ENCODE peak calls at places on chromosomes 16 and 17, in eight cellular contexts. A is lung; Y is head of caudate nucleus; Z is CD8-positive, alpha-beta T cell; H is fibroblast of the aortic adventitia; T is stimulated activated CD4-positive, alpha-beta T cell treated with anti-CD3 and anti-CD28 coated beads, Interleukin-1b, Interleukin-23, amount 100 ng/mL, for 1 hour; L is activated B cell treated with CpG ODN at 0.5 μM for 24 hours; R is T follicular helper cell. J is an unnamed sample.

GRCh38 chr16:23771027-23771426 is 16.2 kb downstream of the CHP2 start:
- DNase-seq in A (no peak), H (no peak), Y (no peak), T (no peak), L (no peak), R (no peak), Z (no peak), J (no peak)

GRCh38 chr17:52648995-52649394 is 490.5 kb upstream of the CA10 start:
- DNase-seq in L (no peak), Z (no peak), Y (no peak), A (no peak), H (no peak), R (no peak), T (no peak), J (no peak)

GRCh38 chr17:49543860-49544259 is 31.8 kb upstream of the NXPH3 start:
- DNase-seq in Y (no peak), H (no peak), Z (no peak), L (no peak), R (no peak), T (no peak), A (no peak), J (no peak)

GRCh38 chr16:12617401-12617819 is 186.3 kb downstream of the CPPED1 start:
- DNase-seq in L (no peak), H (no peak), Y (no peak), T (no peak), Z (no peak), R (no peak), A (no peak), J (no peak)

GRCh38 chr17:77061711-77062110 is 79.1 kb upstream of the SEC14L1 start:
- DNase-seq in A (no peak), Z (no peak), T (no peak), H (no peak), Y (no peak), L (no peak), R (no peak), J (no peak)

GRCh38 chr17:78995022-78995760 is 14.4 kb downstream of the CANT1 start:
- DNase-seq in T (no peak), A (no peak), Z (no peak), R (no peak), Y (no peak), H (no peak), L (no peak), J (no peak)

GRCh38 chr17:70310251-70310672 is 140.9 kb downstream of the KCNJ2 start:
- DNase-seq in Y (no peak), A (no peak), H (no peak), Z (no peak), L (no peak), T (no peak), R (no peak), J (no peak)

GRCh38 chr16:68984467-68984866 is 121.0 kb upstream of the HAS3 start:
- DNase-seq in Z (no peak), H (no peak), L (no peak), Y (no peak), A (no peak), T (no peak), R (no peak), J (no peak)

GRCh38 chr17:4023220-4023619 is 59.0 kb upstream of the ATP2A3 start:
- DNase-seq in A (no peak), L (no peak), Y (no peak), R (no peak), H (no peak), T (no peak), Z (no peak), J (no peak)

GRCh38 chr17:21705021-21705601 is 12.8 kb downstream of the KCNJ18 start:
- DNase-seq in T (no peak), Y (no peak), Z (no peak), R (no peak), H (no peak), A (no peak), L (no peak), J (no peak)

GRCh38 chr16:28304214-28304613 is 11.9 kb downstream of the SBK1 start:
- DNase-seq in Y (no peak), Z (peak; percentile 21), L (no peak), A (no peak), T (no peak), R (no peak), H (peak; percentile 49), J (no peak)

GRCh38 chr16:3058173-3059030 is 7.0 kb upstream of the IL32 start:
- DNase-seq in H (no peak), Z (peak; percentile 61), T (no peak), L (no peak), A (no peak), Y (peak; percentile 38), R (no peak), J (no peak)

GRCh38 chr17:8726951-8727555 is 17.6 kb downstream of the CCDC42 start:
- DNase-seq in Y (no peak), R (no peak), T (no peak), A (no peak), L (no peak), Z (no peak), H (peak; percentile 46), J (no peak)

GRCh38 chr17:18159551-18160120 is 24.0 kb upstream of the ALKBH5 start:
- DNase-seq in T (no peak), H (no peak), A (no peak), L (no peak), Z (no peak), Y (no peak), R (no peak), J (no peak)

GRCh38 chr17:59848778-59849177 is 44.0 kb downstream of the TUBD1 start:
- DNase-seq in Y (no peak), Z (no peak), T (no peak), A (peak; percentile 74), L (peak; percentile 40), H (peak; percentile 78), R (no peak), J (no peak)

GRCh38 chr16:69463876-69464275 is 39.5 kb downstream of the CYB5B start:
- DNase-seq in Z (no peak), Y (no peak), R (no peak), L (no peak), T (no peak), A (no peak), H (no peak), J (no peak)